ENCODE peak calls at places on chromosomes 13 and 19, in five cellular contexts. One of them, this sample, is unnamed.

GRCh38 chr13:26518433-26519084 is 38.9 kb upstream of the WASF3 start:
- DNase-seq in ovary: no peak
- DNase-seq in epithelial cell of proximal tubule: no peak
- DNase-seq in cardiac fibroblast: no peak
- DNase-seq in lower leg skin: no peak
- DNase-seq in this sample: no peak

GRCh38 chr13:50916701-50917184 is 7.2 kb downstream of the RNASEH2B start:
- DNase-seq in ovary: no peak
- DNase-seq in epithelial cell of proximal tubule: no peak
- DNase-seq in cardiac fibroblast: no peak
- DNase-seq in lower leg skin: peak; percentile 28
- DNase-seq in this sample: no peak

GRCh38 chr13:100063333-100063732 is 25.6 kb upstream of the PCCA start:
- DNase-seq in ovary: no peak
- DNase-seq in epithelial cell of proximal tubule: no peak
- DNase-seq in cardiac fibroblast: peak; percentile 60
- DNase-seq in lower leg skin: no peak
- DNase-seq in this sample: no peak

GRCh38 chr13:59458908-59459579 is 704.7 kb downstream of the DIAPH3 start:
- DNase-seq in ovary: no peak
- DNase-seq in epithelial cell of proximal tubule: no peak
- DNase-seq in cardiac fibroblast: peak; percentile 86
- DNase-seq in lower leg skin: no peak
- DNase-seq in this sample: peak; percentile 54

GRCh38 chr13:60629158-60629557 is 232.1 kb downstream of the TDRD3 start:
- DNase-seq in ovary: no peak
- DNase-seq in epithelial cell of proximal tubule: no peak
- DNase-seq in cardiac fibroblast: no peak
- DNase-seq in lower leg skin: no peak
- DNase-seq in this sample: no peak

GRCh38 chr19:6070179-6071102 is 39.9 kb downstream of the RFX2 start:
- DNase-seq in ovary: no peak
- DNase-seq in epithelial cell of proximal tubule: no peak
- DNase-seq in cardiac fibroblast: no peak
- DNase-seq in lower leg skin: no peak
- DNase-seq in this sample: no peak

GRCh38 chr19:45164577-45165335 is 4.0 kb upstream of the NKPD1 start:
- DNase-seq in ovary: peak; percentile 68
- DNase-seq in epithelial cell of proximal tubule: no peak
- DNase-seq in cardiac fibroblast: peak; percentile 67
- DNase-seq in lower leg skin: no peak
- DNase-seq in this sample: peak; percentile 10

GRCh38 chr19:53467138-53467502 is 413 bp upstream of the ZNF813 start:
- DNase-seq in ovary: no peak
- DNase-seq in epithelial cell of proximal tubule: no peak
- DNase-seq in cardiac fibroblast: no peak
- DNase-seq in lower leg skin: no peak
- DNase-seq in this sample: no peak

GRCh38 chr13:54241719-54242118 is 1213.1 kb downstream of the OLFM4 start:
- DNase-seq in ovary: no peak
- DNase-seq in epithelial cell of proximal tubule: no peak
- DNase-seq in cardiac fibroblast: no peak
- DNase-seq in lower leg skin: no peak
- DNase-seq in this sample: no peak

GRCh38 chr13:20136781-20137703 is 23.8 kb downstream of the GJA3 start:
- DNase-seq in ovary: no peak
- DNase-seq in epithelial cell of proximal tubule: no peak
- DNase-seq in cardiac fibroblast: no peak
- DNase-seq in lower leg skin: no peak
- DNase-seq in this sample: no peak

GRCh38 chr19:45063851-45064801 is 12.2 kb downstream of the ZNF296 start:
- DNase-seq in ovary: no peak
- DNase-seq in epithelial cell of proximal tubule: no peak
- DNase-seq in cardiac fibroblast: no peak
- DNase-seq in lower leg skin: no peak
- DNase-seq in this sample: no peak

GRCh38 chr19:989381-990081 is 5.4 kb downstream of the WDR18 start:
- DNase-seq in ovary: no peak
- DNase-seq in epithelial cell of proximal tubule: no peak
- DNase-seq in cardiac fibroblast: no peak
- DNase-seq in lower leg skin: no peak
- DNase-seq in this sample: no peak

GRCh38 chr19:14611051-14611450 is 28.2 kb downstream of the CLEC17A start:
- DNase-seq in ovary: no peak
- DNase-seq in epithelial cell of proximal tubule: no peak
- DNase-seq in cardiac fibroblast: no peak
- DNase-seq in lower leg skin: no peak
- DNase-seq in this sample: no peak

DNA sequence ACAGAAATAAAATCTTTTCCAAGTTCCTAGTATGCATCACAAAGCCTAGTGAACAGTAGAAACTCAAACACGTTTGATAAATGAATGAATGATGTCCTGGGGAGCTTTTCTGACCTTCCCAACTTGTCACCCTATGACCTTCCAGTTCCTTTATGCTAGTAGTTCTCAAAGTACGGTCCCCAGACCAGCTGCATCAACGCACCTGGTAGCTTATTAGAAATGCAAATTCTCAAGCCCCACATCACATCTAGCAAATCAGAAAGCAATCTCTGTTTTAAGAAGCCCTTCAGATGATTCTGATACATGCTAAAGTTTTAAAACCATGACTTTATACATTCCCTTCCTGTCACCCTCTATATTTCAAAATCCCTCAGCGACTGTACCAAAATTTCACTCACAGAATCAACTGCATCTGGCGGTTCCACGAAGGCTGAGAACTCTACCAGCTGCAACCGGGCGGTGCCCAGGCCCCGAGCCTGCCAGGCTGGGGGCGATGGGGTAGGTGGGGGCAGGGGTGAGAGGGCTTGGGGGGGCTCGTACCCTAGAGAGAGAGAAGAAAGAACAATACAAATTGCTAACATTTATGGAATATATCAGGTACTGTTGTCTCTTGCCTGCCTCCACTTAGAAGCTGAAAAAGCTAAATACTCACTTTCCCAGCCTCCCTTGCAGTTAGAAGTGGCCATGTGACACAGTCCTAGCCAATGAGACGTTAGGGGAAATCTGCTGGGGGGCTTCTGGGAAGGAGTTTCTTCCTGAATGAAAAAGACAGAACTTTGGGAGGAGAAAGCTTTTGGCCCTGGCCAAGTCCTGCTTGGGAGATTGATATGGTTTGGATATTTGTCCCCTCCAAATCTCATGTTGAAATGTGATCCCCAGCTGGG is 13.3 kb downstream of the CD37 start:
- DNase-seq in ovary: no peak
- DNase-seq in epithelial cell of proximal tubule: no peak
- DNase-seq in cardiac fibroblast: no peak
- DNase-seq in lower leg skin: no peak
- DNase-seq in this sample: no peak
- H3K4me3 ChIP-seq in ovary: no peak overlapping the region
- H3K4me3 ChIP-seq in epithelial cell of proximal tubule: no peak overlapping the region
- H3K4me3 ChIP-seq in cardiac fibroblast: no peak overlapping the region
- H3K4me3 ChIP-seq in lower leg skin: no peak overlapping the region
- H3K4me3 ChIP-seq in this sample: no peak overlapping the region

GRCh38 chr19:9329999-9330398 is 6.0 kb downstream of the ZNF559 start:
- DNase-seq in ovary: no peak
- DNase-seq in epithelial cell of proximal tubule: no peak
- DNase-seq in cardiac fibroblast: no peak
- DNase-seq in lower leg skin: no peak
- DNase-seq in this sample: no peak

GRCh38 chr19:9323557-9323918 is 441 bp upstream of the ZNF559 start:
- DNase-seq in ovary: peak; percentile 71
- DNase-seq in epithelial cell of proximal tubule: peak; percentile 67
- DNase-seq in cardiac fibroblast: peak; percentile 94
- DNase-seq in lower leg skin: peak; percentile 44
- DNase-seq in this sample: peak; percentile 44

GRCh38 chr19:9321338-9321737 is 2.6 kb upstream of the ZNF559 start:
- DNase-seq in ovary: no peak
- DNase-seq in epithelial cell of proximal tubule: no peak
- DNase-seq in cardiac fibroblast: no peak
- DNase-seq in lower leg skin: no peak
- DNase-seq in this sample: no peak

GRCh38 chr19:9324584-9324962 is 594 bp downstream of the ZNF559 start:
- DNase-seq in ovary: no peak
- DNase-seq in epithelial cell of proximal tubule: no peak
- DNase-seq in cardiac fibroblast: no peak
- DNase-seq in lower leg skin: no peak
- DNase-seq in this sample: no peak

DNA sequence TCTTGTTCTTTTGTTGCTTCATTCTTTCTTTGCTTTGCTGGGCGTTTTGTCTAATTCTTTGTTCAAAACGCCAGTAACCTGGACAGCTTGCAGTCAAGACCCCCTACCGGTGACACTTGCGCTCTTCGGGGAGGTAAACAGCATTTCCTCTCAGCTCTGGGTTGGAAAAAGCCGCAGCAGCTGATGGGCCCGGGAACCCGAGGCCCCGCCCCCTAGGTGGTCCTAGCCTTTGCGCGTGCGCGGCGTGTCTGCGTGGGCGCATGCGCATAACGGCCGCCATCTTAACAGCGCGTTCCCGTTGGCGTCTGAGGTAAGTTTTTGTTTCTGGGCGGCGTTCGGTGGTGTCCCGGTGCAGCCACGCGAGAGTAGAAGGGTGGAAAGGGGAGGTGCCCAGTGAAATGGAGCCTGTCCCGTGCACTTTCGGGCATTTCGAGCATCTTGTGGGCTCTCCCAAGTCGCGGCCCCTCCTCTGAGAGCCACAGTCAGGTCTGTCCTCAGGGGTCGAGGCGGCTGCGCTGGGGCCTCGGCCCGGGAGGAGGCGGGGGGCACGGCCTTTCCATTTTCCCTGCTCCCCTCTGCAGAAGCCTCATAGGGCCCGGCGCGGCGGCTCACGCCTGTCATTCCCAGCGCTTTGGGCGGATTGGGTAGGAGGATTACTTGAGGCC is at the start of gene ZNF559:
- DNase-seq in ovary: peak; percentile 93
- DNase-seq in epithelial cell of proximal tubule: peak; percentile 38
- DNase-seq in cardiac fibroblast: peak; percentile 98
- DNase-seq in lower leg skin: peak; percentile 92
- DNase-seq in this sample: peak; percentile 69
- TF ChIP-seq CTCF in ovary: no peak
- TF ChIP-seq CTCF in epithelial cell of proximal tubule: peak; percentile 39
- TF ChIP-seq CTCF in cardiac fibroblast: peak; percentile 31
- TF ChIP-seq CTCF in lower leg skin: no peak
- TF ChIP-seq CTCF in this sample: peak; percentile 38

DNA sequence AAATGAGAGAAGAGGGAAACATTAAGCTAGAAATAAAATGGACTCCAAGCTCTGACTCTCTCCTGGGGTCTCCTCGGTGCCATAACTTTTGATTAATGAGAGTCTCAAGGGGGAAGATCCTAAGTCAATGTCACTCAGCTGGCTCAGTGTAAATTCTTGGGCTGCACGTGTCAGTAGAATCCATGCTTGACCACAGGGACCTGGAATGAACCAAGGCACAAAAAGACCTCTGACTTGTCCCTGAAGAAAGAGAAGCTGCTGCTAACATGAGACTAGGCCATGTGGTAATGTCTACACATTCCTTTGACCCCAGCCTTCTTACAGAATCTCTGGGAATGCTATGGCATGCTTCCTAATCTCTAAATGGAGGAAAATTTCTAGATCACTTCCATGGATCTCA is 152.2 kb upstream of the RFC3 start:
- DNase-seq in ovary: no peak
- DNase-seq in epithelial cell of proximal tubule: no peak
- DNase-seq in cardiac fibroblast: no peak
- DNase-seq in lower leg skin: no peak
- DNase-seq in this sample: no peak
- H3K4me3 ChIP-seq in ovary: no peak overlapping the region
- H3K4me3 ChIP-seq in epithelial cell of proximal tubule: no peak overlapping the region
- H3K4me3 ChIP-seq in cardiac fibroblast: no peak overlapping the region
- H3K4me3 ChIP-seq in lower leg skin: no peak overlapping the region
- H3K4me3 ChIP-seq in this sample: no peak overlapping the region

GRCh38 chr13:45779901-45780300 is 71.7 kb downstream of the SIAH3 start:
- DNase-seq in ovary: no peak
- DNase-seq in epithelial cell of proximal tubule: no peak
- DNase-seq in cardiac fibroblast: no peak
- DNase-seq in lower leg skin: no peak
- DNase-seq in this sample: no peak
- TF ChIP-seq CTCF in ovary: no peak
- TF ChIP-seq CTCF in epithelial cell of proximal tubule: no peak
- TF ChIP-seq CTCF in cardiac fibroblast: no peak
- TF ChIP-seq CTCF in lower leg skin: no peak
- TF ChIP-seq CTCF in this sample: no peak

DNA sequence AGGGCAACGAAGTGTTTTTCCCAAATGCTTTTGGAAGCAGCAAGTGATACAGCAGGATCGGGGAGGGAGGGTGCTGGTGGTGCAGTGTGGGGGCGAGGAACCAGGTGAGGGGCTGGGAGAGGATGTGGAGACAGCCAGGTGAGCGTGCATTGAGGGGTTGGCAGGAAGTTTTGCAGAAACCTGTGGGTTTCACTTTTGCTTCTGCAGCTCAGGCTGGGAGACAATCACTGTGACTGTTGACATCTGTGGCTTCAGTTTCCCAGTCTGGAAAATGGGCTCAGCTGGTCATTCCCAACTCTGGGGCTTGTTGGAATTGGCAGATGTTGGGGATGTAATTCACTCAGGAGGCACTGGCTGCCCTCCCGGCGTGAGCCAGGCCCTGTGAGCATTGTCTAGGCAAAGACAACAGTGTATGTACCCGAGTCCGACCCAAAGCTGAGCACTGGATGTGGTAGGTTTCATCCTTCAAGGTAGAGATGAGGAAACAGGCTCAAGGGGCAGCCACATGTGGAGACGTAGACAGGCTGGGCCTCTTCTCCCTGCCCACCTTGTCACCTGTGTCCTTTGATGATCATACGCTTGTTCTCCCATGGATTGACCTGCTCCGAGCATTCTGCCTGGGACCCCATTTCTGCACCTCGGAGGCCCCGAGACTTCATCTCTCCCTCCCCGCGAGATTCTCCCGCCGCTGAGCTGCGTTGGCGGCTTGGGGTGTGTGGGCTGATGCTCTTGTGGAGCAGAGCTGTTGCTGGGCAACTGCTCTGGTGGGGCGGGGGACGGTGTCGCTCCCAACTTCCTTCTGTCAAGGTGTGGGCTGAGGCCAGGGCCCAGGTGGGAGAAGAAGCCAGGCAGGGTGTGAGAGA is 21.9 kb downstream of the MAST3 start:
- DNase-seq in ovary: no peak
- DNase-seq in epithelial cell of proximal tubule: no peak
- DNase-seq in cardiac fibroblast: no peak
- DNase-seq in lower leg skin: no peak
- DNase-seq in this sample: no peak
- H3K4me3 ChIP-seq in ovary: no peak overlapping the region
- H3K4me3 ChIP-seq in epithelial cell of proximal tubule: no peak overlapping the region
- H3K4me3 ChIP-seq in cardiac fibroblast: no peak overlapping the region
- H3K4me3 ChIP-seq in lower leg skin: no peak overlapping the region
- H3K4me3 ChIP-seq in this sample: no peak overlapping the region

GRCh38 chr13:95536629-95537241 is 15.8 kb upstream of the CLDN10 start:
- DNase-seq in ovary: no peak
- DNase-seq in epithelial cell of proximal tubule: no peak
- DNase-seq in cardiac fibroblast: peak; percentile 60
- DNase-seq in lower leg skin: no peak
- DNase-seq in this sample: no peak
- TF ChIP-seq CTCF in ovary: no peak
- TF ChIP-seq CTCF in epithelial cell of proximal tubule: peak; percentile 43
- TF ChIP-seq CTCF in cardiac fibroblast: peak; percentile 35
- TF ChIP-seq CTCF in lower leg skin: no peak
- TF ChIP-seq CTCF in this sample: peak; percentile 4

GRCh38 chr19:34189199-34189916 is 17.1 kb downstream of the LSM14A start:
- DNase-seq in ovary: no peak
- DNase-seq in epithelial cell of proximal tubule: no peak
- DNase-seq in cardiac fibroblast: peak; percentile 10
- DNase-seq in lower leg skin: no peak
- DNase-seq in this sample: no peak
- H3K4me3 ChIP-seq in ovary: no peak overlapping the region
- H3K4me3 ChIP-seq in epithelial cell of proximal tubule: no peak overlapping the region
- H3K4me3 ChIP-seq in cardiac fibroblast: no peak overlapping the region
- H3K4me3 ChIP-seq in lower leg skin: no peak overlapping the region
- H3K4me3 ChIP-seq in this sample: no peak overlapping the region